ENCODE peak calls at places on chromosomes 3 and 15, in five cellular contexts. One of them, this sample, is unnamed.

GRCh38 chr15:86329311-86330013 is 249.8 kb downstream of the AGBL1 start:
- DNase-seq in sigmoid colon: no peak
- DNase-seq in HCT116: no peak
- DNase-seq in AG10803: no peak
- DNase-seq in tibial artery: no peak
- DNase-seq in this sample: no peak

GRCh38 chr3:29922990-29923746 is 642.3 kb downstream of the RBMS3 start:
- DNase-seq in sigmoid colon: peak; percentile 65
- DNase-seq in HCT116: peak; percentile 68
- DNase-seq in AG10803: peak; percentile 91
- DNase-seq in tibial artery: no peak
- DNase-seq in this sample: no peak

GRCh38 chr3:47194994-47195393 is 31.1 kb upstream of the SETD2 start:
- DNase-seq in sigmoid colon: no peak
- DNase-seq in HCT116: no peak
- DNase-seq in AG10803: no peak
- DNase-seq in tibial artery: no peak
- DNase-seq in this sample: no peak

GRCh38 chr3:10695595-10696285 is 120.3 kb upstream of the SLC6A11 start:
- DNase-seq in sigmoid colon: no peak
- DNase-seq in HCT116: no peak
- DNase-seq in AG10803: no peak
- DNase-seq in tibial artery: no peak
- DNase-seq in this sample: no peak

GRCh38 chr15:70475439-70475781 is 287.9 kb downstream of the UACA start:
- DNase-seq in sigmoid colon: no peak
- DNase-seq in HCT116: no peak
- DNase-seq in AG10803: no peak
- DNase-seq in tibial artery: no peak
- DNase-seq in this sample: no peak

GRCh38 chr15:91473894-91474293 is 373.8 kb downstream of the SV2B start:
- DNase-seq in sigmoid colon: no peak
- DNase-seq in HCT116: no peak
- DNase-seq in AG10803: peak; percentile 13
- DNase-seq in tibial artery: no peak
- DNase-seq in this sample: no peak

GRCh38 chr3:57855281-57855680 is 99.2 kb downstream of the SLMAP start:
- DNase-seq in sigmoid colon: no peak
- DNase-seq in HCT116: no peak
- DNase-seq in AG10803: peak; percentile 16
- DNase-seq in tibial artery: no peak
- DNase-seq in this sample: no peak

GRCh38 chr3:3180421-3180820 is 930 bp upstream of the CRBN start:
- DNase-seq in sigmoid colon: no peak
- DNase-seq in HCT116: no peak
- DNase-seq in AG10803: no peak
- DNase-seq in tibial artery: no peak
- DNase-seq in this sample: no peak

GRCh38 chr3:175941352-175941751 is 1082.2 kb downstream of the NAALADL2 start:
- DNase-seq in sigmoid colon: no peak
- DNase-seq in HCT116: no peak
- DNase-seq in AG10803: no peak
- DNase-seq in tibial artery: no peak
- DNase-seq in this sample: no peak

GRCh38 chr15:35979608-35980007 is 433.6 kb upstream of the DPH6 start:
- DNase-seq in sigmoid colon: no peak
- DNase-seq in HCT116: no peak
- DNase-seq in AG10803: no peak
- DNase-seq in tibial artery: no peak
- DNase-seq in this sample: no peak

GRCh38 chr3:154931484-154931883 is 148.6 kb upstream of the MME start:
- DNase-seq in sigmoid colon: no peak
- DNase-seq in HCT116: no peak
- DNase-seq in AG10803: peak; percentile 75
- DNase-seq in tibial artery: no peak
- DNase-seq in this sample: no peak

GRCh38 chr3:123390865-123391613 is 57.9 kb downstream of the ADCY5 start:
- DNase-seq in sigmoid colon: no peak
- DNase-seq in HCT116: no peak
- DNase-seq in AG10803: peak; percentile 77
- DNase-seq in tibial artery: no peak
- DNase-seq in this sample: no peak

GRCh38 chr3:79587150-79587549 is 180.6 kb downstream of the ROBO1 start:
- DNase-seq in sigmoid colon: no peak
- DNase-seq in HCT116: no peak
- DNase-seq in AG10803: no peak
- DNase-seq in tibial artery: no peak
- DNase-seq in this sample: no peak

GRCh38 chr3:62335196-62335595 is 38.2 kb downstream of the FEZF2 start:
- DNase-seq in sigmoid colon: no peak
- DNase-seq in HCT116: no peak
- DNase-seq in AG10803: no peak
- DNase-seq in tibial artery: no peak
- DNase-seq in this sample: no peak

GRCh38 chr15:64931381-64931780 is 19.7 kb downstream of the ANKDD1A start:
- DNase-seq in sigmoid colon: no peak
- DNase-seq in HCT116: no peak
- DNase-seq in AG10803: no peak
- DNase-seq in tibial artery: no peak
- DNase-seq in this sample: no peak

GRCh38 chr15:36392666-36393266 is 186.7 kb upstream of the CDIN1 start:
- DNase-seq in sigmoid colon: no peak
- DNase-seq in HCT116: no peak
- DNase-seq in AG10803: no peak
- DNase-seq in tibial artery: no peak
- DNase-seq in this sample: no peak

GRCh38 chr3:185900228-185900627 is 37.6 kb downstream of the TRA2B start:
- DNase-seq in sigmoid colon: no peak
- DNase-seq in HCT116: peak; percentile 70
- DNase-seq in AG10803: peak; percentile 89
- DNase-seq in tibial artery: no peak
- DNase-seq in this sample: no peak

GRCh38 chr3:50221413-50222168 is 14.4 kb upstream of the GNAI2 start:
- DNase-seq in sigmoid colon: no peak
- DNase-seq in HCT116: no peak
- DNase-seq in AG10803: no peak
- DNase-seq in tibial artery: no peak
- DNase-seq in this sample: no peak

GRCh38 chr3:5728085-5728484 is 540.6 kb downstream of the EDEM1 start:
- DNase-seq in sigmoid colon: no peak
- DNase-seq in HCT116: no peak
- DNase-seq in AG10803: no peak
- DNase-seq in tibial artery: no peak
- DNase-seq in this sample: no peak

GRCh38 chr3:30970183-30970582 is 75.7 kb upstream of the GADL1 start:
- DNase-seq in sigmoid colon: no peak
- DNase-seq in HCT116: no peak
- DNase-seq in AG10803: peak; percentile 29
- DNase-seq in tibial artery: no peak
- DNase-seq in this sample: no peak

GRCh38 chr15:64356443-64357040 is 569 bp upstream of the CSNK1G1 start:
- DNase-seq in sigmoid colon: no peak
- DNase-seq in HCT116: peak; percentile 61
- DNase-seq in AG10803: peak; percentile 92
- DNase-seq in tibial artery: no peak
- DNase-seq in this sample: no peak

GRCh38 chr3:10998542-10998941 is 6.0 kb downstream of the SLC6A1 start:
- DNase-seq in sigmoid colon: no peak
- DNase-seq in HCT116: no peak
- DNase-seq in AG10803: no peak
- DNase-seq in tibial artery: no peak
- DNase-seq in this sample: no peak

GRCh38 chr3:16877527-16877926 is 7.2 kb upstream of the PLCL2 start:
- DNase-seq in sigmoid colon: no peak
- DNase-seq in HCT116: no peak
- DNase-seq in AG10803: no peak
- DNase-seq in tibial artery: no peak
- DNase-seq in this sample: no peak

GRCh38 chr3:177441813-177442646 is 244.7 kb upstream of the TBL1XR1 start:
- DNase-seq in sigmoid colon: peak; percentile 82
- DNase-seq in HCT116: no peak
- DNase-seq in AG10803: peak; percentile 78
- DNase-seq in tibial artery: no peak
- DNase-seq in this sample: no peak

GRCh38 chr3:195559723-195560409 is 16.7 kb upstream of the PPP1R2 start:
- DNase-seq in sigmoid colon: no peak
- DNase-seq in HCT116: peak; percentile 39
- DNase-seq in AG10803: no peak
- DNase-seq in tibial artery: no peak
- DNase-seq in this sample: no peak

GRCh38 chr3:127607675-127608361 is 9.6 kb downstream of the MCM2 start:
- DNase-seq in sigmoid colon: no peak
- DNase-seq in HCT116: no peak
- DNase-seq in AG10803: no peak
- DNase-seq in tibial artery: no peak
- DNase-seq in this sample: peak; percentile 37

GRCh38 chr15:74174216-74174965 is 881 bp downstream of the ISLR start:
- DNase-seq in sigmoid colon: peak; percentile 82
- DNase-seq in HCT116: no peak
- DNase-seq in AG10803: peak; percentile 67
- DNase-seq in tibial artery: peak; percentile 86
- DNase-seq in this sample: no peak

GRCh38 chr3:39372831-39373230 is 10.3 kb upstream of the SLC25A38 start:
- DNase-seq in sigmoid colon: no peak
- DNase-seq in HCT116: no peak
- DNase-seq in AG10803: no peak
- DNase-seq in tibial artery: no peak
- DNase-seq in this sample: no peak

GRCh38 chr3:27880969-27881892 is 159.1 kb upstream of the EOMES start:
- DNase-seq in sigmoid colon: no peak
- DNase-seq in HCT116: no peak
- DNase-seq in AG10803: no peak
- DNase-seq in tibial artery: no peak
- DNase-seq in this sample: no peak

GRCh38 chr3:63662500-63662899 is 10.0 kb downstream of the SNTN start:
- DNase-seq in sigmoid colon: no peak
- DNase-seq in HCT116: no peak
- DNase-seq in AG10803: peak; percentile 27
- DNase-seq in tibial artery: no peak
- DNase-seq in this sample: no peak

GRCh38 chr15:54082836-54083492 is 104.7 kb downstream of the UNC13C start:
- DNase-seq in sigmoid colon: no peak
- DNase-seq in HCT116: no peak
- DNase-seq in AG10803: no peak
- DNase-seq in tibial artery: no peak
- DNase-seq in this sample: no peak

GRCh38 chr15:41331281-41331680 is 1.1 kb downstream of the OIP5 start:
- DNase-seq in sigmoid colon: no peak
- DNase-seq in HCT116: no peak
- DNase-seq in AG10803: no peak
- DNase-seq in tibial artery: no peak
- DNase-seq in this sample: no peak

GRCh38 chr15:40252438-40253178 is 13.7 kb downstream of the PAK6 start:
- DNase-seq in sigmoid colon: no peak
- DNase-seq in HCT116: peak; percentile 42
- DNase-seq in AG10803: no peak
- DNase-seq in tibial artery: no peak
- DNase-seq in this sample: peak; percentile 76

GRCh38 chr3:136351905-136352304 is 101.8 kb downstream of the PCCB start:
- DNase-seq in sigmoid colon: no peak
- DNase-seq in HCT116: no peak
- DNase-seq in AG10803: no peak
- DNase-seq in tibial artery: no peak
- DNase-seq in this sample: no peak
- TF ChIP-seq CTCF in sigmoid colon: no peak
- TF ChIP-seq CTCF in HCT116: no peak
- TF ChIP-seq CTCF in AG10803: no peak
- TF ChIP-seq CTCF in tibial artery: no peak
- TF ChIP-seq CTCF in this sample: peak; percentile 55

GRCh38 chr15:25437751-25438600 is 848 bp downstream of the UBE3A start:
- DNase-seq in sigmoid colon: peak; percentile 74
- DNase-seq in HCT116: peak; percentile 3
- DNase-seq in AG10803: peak; percentile 51
- DNase-seq in tibial artery: peak; percentile 76
- DNase-seq in this sample: peak; percentile 87
- TF ChIP-seq CTCF in sigmoid colon: no peak
- TF ChIP-seq CTCF in HCT116: no peak
- TF ChIP-seq CTCF in AG10803: peak; percentile 28
- TF ChIP-seq CTCF in tibial artery: peak; percentile 24
- TF ChIP-seq CTCF in this sample: peak; percentile 78

GRCh38 chr15:51737538-51738305 is at the start of gene LYSMD2:
- DNase-seq in sigmoid colon: peak; percentile 89
- DNase-seq in HCT116: no peak
- DNase-seq in AG10803: peak; percentile 49
- DNase-seq in tibial artery: peak; percentile 88
- DNase-seq in this sample: no peak

GRCh38 chr15:51735611-51736010 is 1.8 kb downstream of the LYSMD2 start:
- DNase-seq in sigmoid colon: no peak
- DNase-seq in HCT116: no peak
- DNase-seq in AG10803: no peak
- DNase-seq in tibial artery: no peak
- DNase-seq in this sample: no peak

GRCh38 chr15:51736069-51736468 is 1.4 kb downstream of the LYSMD2 start:
- DNase-seq in sigmoid colon: no peak
- DNase-seq in HCT116: no peak
- DNase-seq in AG10803: no peak
- DNase-seq in tibial artery: no peak
- DNase-seq in this sample: no peak

GRCh38 chr15:51736646-51737537 is 563 bp downstream of the LYSMD2 start:
- DNase-seq in sigmoid colon: peak; percentile 77
- DNase-seq in HCT116: no peak
- DNase-seq in AG10803: no peak
- DNase-seq in tibial artery: peak; percentile 73
- DNase-seq in this sample: no peak

DNA sequence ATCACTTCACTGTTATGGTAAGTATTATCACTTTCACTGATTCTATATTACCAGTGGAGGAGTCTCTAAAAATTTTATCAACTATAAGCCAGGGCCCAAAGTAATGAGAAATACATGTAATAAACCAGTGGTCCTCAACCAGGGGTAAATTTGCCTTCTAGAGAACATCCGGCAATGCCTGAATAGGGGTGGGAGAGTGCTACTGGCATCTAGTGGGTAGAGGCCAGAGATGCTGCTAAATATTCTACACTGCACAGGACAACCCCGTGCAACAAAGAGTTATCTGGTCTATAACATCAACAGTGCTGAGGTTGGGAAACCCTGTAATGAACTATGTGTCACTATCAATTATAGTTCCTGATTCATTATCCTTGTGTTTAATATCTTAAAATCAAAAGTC is 2.2 kb downstream of the LYSMD2 start:
- DNase-seq in sigmoid colon: no peak
- DNase-seq in HCT116: no peak
- DNase-seq in AG10803: no peak
- DNase-seq in tibial artery: no peak
- DNase-seq in this sample: no peak
- TF ChIP-seq CTCF in sigmoid colon: no peak
- TF ChIP-seq CTCF in HCT116: no peak
- TF ChIP-seq CTCF in AG10803: peak; percentile 28
- TF ChIP-seq CTCF in tibial artery: no peak
- TF ChIP-seq CTCF in this sample: peak; percentile 19

DNA sequence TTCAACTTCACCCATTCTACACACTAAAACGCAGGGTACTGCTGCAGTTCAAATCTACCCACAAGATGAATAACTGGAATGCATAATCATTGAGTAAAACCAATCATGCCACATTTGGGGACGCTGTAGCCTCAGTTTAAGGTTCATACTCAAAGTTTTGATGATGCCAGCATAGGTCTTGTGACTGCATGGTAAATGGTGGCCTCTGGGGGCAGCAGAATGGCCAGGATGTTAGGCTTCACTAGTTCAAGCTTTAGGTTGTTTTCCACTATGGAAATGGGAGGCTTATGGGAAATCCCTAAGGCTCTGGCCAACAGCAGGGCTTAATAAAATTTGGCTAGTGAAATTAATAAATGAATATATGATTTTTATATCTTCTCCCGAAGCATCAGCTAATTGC is 104.3 kb upstream of the TSC22D2 start:
- DNase-seq in sigmoid colon: no peak
- DNase-seq in HCT116: peak; percentile 57
- DNase-seq in AG10803: no peak
- DNase-seq in tibial artery: no peak
- DNase-seq in this sample: no peak
- TF ChIP-seq CTCF in sigmoid colon: no peak
- TF ChIP-seq CTCF in HCT116: peak; percentile 97
- TF ChIP-seq CTCF in AG10803: peak; percentile 11
- TF ChIP-seq CTCF in tibial artery: no peak
- TF ChIP-seq CTCF in this sample: peak; percentile 47

This sample was measured in chondrocyte.